ENCODE peak calls at places on chromosomes 11 and 22, in seven cellular contexts. One of them, this sample, is unnamed. For H3K36me3, the result is how much of the 10 kb centered on the place peaks cover.

GRCh38 chr11:86245369-86246292 is 1.1 kb downstream of the EED start:
- DNase-seq in uterus: no peak
- DNase-seq in Caco-2: peak
- DNase-seq in hepatocyte: peak
- DNase-seq in HCT116: no peak
- DNase-seq in BJ: no peak
- DNase-seq in stomach: no peak
- DNase-seq in this sample: peak

GRCh38 chr11:131750152-131750551 is 379.7 kb downstream of the NTM start:
- DNase-seq in stomach: no peak
- DNase-seq in Caco-2: no peak
- DNase-seq in uterus: no peak
- DNase-seq in BJ: no peak
- DNase-seq in HCT116: no peak
- DNase-seq in hepatocyte: no peak
- DNase-seq in this sample: no peak

GRCh38 chr11:117815262-117815803 is 9.2 kb downstream of the FXYD2 start:
- DNase-seq in hepatocyte: no peak
- DNase-seq in uterus: no peak
- DNase-seq in Caco-2: no peak
- DNase-seq in HCT116: no peak
- DNase-seq in BJ: no peak
- DNase-seq in stomach: no peak
- DNase-seq in this sample: peak

GRCh38 chr11:120170741-120171261 is 32.9 kb upstream of the TRIM29 start:
- DNase-seq in BJ: no peak
- DNase-seq in uterus: no peak
- DNase-seq in hepatocyte: no peak
- DNase-seq in HCT116: no peak
- DNase-seq in stomach: no peak
- DNase-seq in Caco-2: no peak
- DNase-seq in this sample: no peak

GRCh38 chr11:126879516-126879915 is 121.1 kb downstream of the KIRREL3 start:
- DNase-seq in BJ: no peak
- DNase-seq in hepatocyte: no peak
- DNase-seq in HCT116: no peak
- DNase-seq in stomach: no peak
- DNase-seq in uterus: no peak
- DNase-seq in Caco-2: no peak
- DNase-seq in this sample: no peak

GRCh38 chr22:25492950-25493790 is 71.3 kb upstream of the GRK3 start:
- DNase-seq in stomach: no peak
- DNase-seq in hepatocyte: no peak
- DNase-seq in BJ: no peak
- DNase-seq in Caco-2: no peak
- DNase-seq in uterus: no peak
- DNase-seq in HCT116: no peak
- DNase-seq in this sample: no peak

GRCh38 chr11:4546876-4547275 is 1.9 kb downstream of the OR52M1 start:
- DNase-seq in HCT116: no peak
- DNase-seq in stomach: no peak
- DNase-seq in Caco-2: no peak
- DNase-seq in uterus: no peak
- DNase-seq in hepatocyte: no peak
- DNase-seq in BJ: no peak
- DNase-seq in this sample: no peak

GRCh38 chr11:47399860-47400812 is 8.3 kb upstream of the SLC39A13 start:
- DNase-seq in BJ: no peak
- DNase-seq in Caco-2: peak
- DNase-seq in hepatocyte: peak
- DNase-seq in HCT116: no peak
- DNase-seq in uterus: peak
- DNase-seq in stomach: no peak
- DNase-seq in this sample: peak

GRCh38 chr11:72821221-72821919 is 7.2 kb downstream of the ATG16L2 start:
- DNase-seq in hepatocyte: peak
- DNase-seq in stomach: peak
- DNase-seq in uterus: peak
- DNase-seq in HCT116: no peak
- DNase-seq in Caco-2: no peak
- DNase-seq in BJ: no peak
- DNase-seq in this sample: no peak

GRCh38 chr11:110128161-110128560 is 35.0 kb downstream of the ZC3H12C start:
- DNase-seq in HCT116: no peak
- DNase-seq in stomach: no peak
- DNase-seq in Caco-2: no peak
- DNase-seq in hepatocyte: no peak
- DNase-seq in BJ: peak
- DNase-seq in uterus: no peak
- DNase-seq in this sample: no peak

GRCh38 chr11:95827661-95828060 is 37.4 kb downstream of the CEP57 start:
- DNase-seq in hepatocyte: no peak
- DNase-seq in BJ: no peak
- DNase-seq in uterus: no peak
- DNase-seq in HCT116: no peak
- DNase-seq in Caco-2: no peak
- DNase-seq in stomach: no peak
- DNase-seq in this sample: no peak

GRCh38 chr11:11177156-11177808 is 175.8 kb downstream of the CSNK2A3 start:
- DNase-seq in hepatocyte: no peak
- DNase-seq in Caco-2: no peak
- DNase-seq in stomach: no peak
- DNase-seq in uterus: no peak
- DNase-seq in HCT116: no peak
- DNase-seq in BJ: no peak
- DNase-seq in this sample: no peak

GRCh38 chr11:6482431-6482830 is 1.1 kb downstream of the TIMM10B start:
- DNase-seq in hepatocyte: no peak
- DNase-seq in Caco-2: no peak
- DNase-seq in HCT116: no peak
- DNase-seq in stomach: no peak
- DNase-seq in BJ: no peak
- DNase-seq in uterus: no peak
- DNase-seq in this sample: no peak

GRCh38 chr11:63537293-63538101 is 889 bp downstream of the PLAAT4 start:
- DNase-seq in BJ: no peak
- DNase-seq in Caco-2: no peak
- DNase-seq in HCT116: no peak
- DNase-seq in hepatocyte: no peak
- DNase-seq in uterus: peak
- DNase-seq in stomach: peak
- DNase-seq in this sample: peak

GRCh38 chr11:92141159-92141558 is 83.5 kb upstream of the FAT3 start:
- DNase-seq in uterus: no peak
- DNase-seq in stomach: no peak
- DNase-seq in HCT116: no peak
- DNase-seq in BJ: no peak
- DNase-seq in hepatocyte: no peak
- DNase-seq in Caco-2: no peak
- DNase-seq in this sample: no peak

GRCh38 chr11:123381149-123381548 is 48.9 kb upstream of the GRAMD1B start:
- DNase-seq in uterus: no peak
- DNase-seq in Caco-2: no peak
- DNase-seq in hepatocyte: no peak
- DNase-seq in stomach: no peak
- DNase-seq in BJ: no peak
- DNase-seq in HCT116: no peak
- DNase-seq in this sample: no peak

GRCh38 chr11:13140873-13141655 is 131.9 kb downstream of the RASSF10 start:
- DNase-seq in hepatocyte: no peak
- DNase-seq in HCT116: no peak
- DNase-seq in BJ: no peak
- DNase-seq in uterus: no peak
- DNase-seq in stomach: no peak
- DNase-seq in Caco-2: no peak
- DNase-seq in this sample: peak

GRCh38 chr22:44173154-44173553 is 7.6 kb upstream of the PARVG start:
- DNase-seq in uterus: no peak
- DNase-seq in Caco-2: no peak
- DNase-seq in stomach: no peak
- DNase-seq in BJ: no peak
- DNase-seq in HCT116: no peak
- DNase-seq in hepatocyte: no peak
- DNase-seq in this sample: no peak

GRCh38 chr11:57439786-57440185 is 12.9 kb upstream of the SLC43A3 start:
- DNase-seq in Caco-2: no peak
- DNase-seq in hepatocyte: no peak
- DNase-seq in HCT116: no peak
- DNase-seq in stomach: no peak
- DNase-seq in uterus: no peak
- DNase-seq in BJ: no peak
- DNase-seq in this sample: no peak

GRCh38 chr11:26753738-26754504 is 32.1 kb upstream of the SLC5A12 start:
- DNase-seq in Caco-2: peak
- DNase-seq in uterus: peak
- DNase-seq in HCT116: peak
- DNase-seq in hepatocyte: peak
- DNase-seq in BJ: peak
- DNase-seq in stomach: peak
- DNase-seq in this sample: peak

GRCh38 chr22:43867839-43868652 is 5.7 kb upstream of the SULT4A1 start:
- DNase-seq in hepatocyte: peak
- DNase-seq in HCT116: no peak
- DNase-seq in uterus: no peak
- DNase-seq in Caco-2: peak
- DNase-seq in stomach: peak
- DNase-seq in BJ: no peak
- DNase-seq in this sample: peak

GRCh38 chr22:35995772-35996171 is 32.9 kb downstream of the RBFOX2 start:
- DNase-seq in Caco-2: no peak
- DNase-seq in hepatocyte: peak
- DNase-seq in stomach: peak
- DNase-seq in uterus: peak
- DNase-seq in HCT116: no peak
- DNase-seq in BJ: peak
- DNase-seq in this sample: peak

GRCh38 chr11:1934326-1935155 is 12.6 kb upstream of the MRPL23 start:
- DNase-seq in BJ: no peak
- DNase-seq in Caco-2: peak
- DNase-seq in hepatocyte: no peak
- DNase-seq in uterus: peak
- DNase-seq in HCT116: no peak
- DNase-seq in stomach: no peak
- DNase-seq in this sample: no peak

GRCh38 chr11:79439893-79440450 is 858 bp downstream of the TENM4 start:
- DNase-seq in hepatocyte: peak
- DNase-seq in stomach: no peak
- DNase-seq in HCT116: no peak
- DNase-seq in Caco-2: no peak
- DNase-seq in uterus: peak
- DNase-seq in BJ: no peak
- DNase-seq in this sample: peak

GRCh38 chr11:28820296-28820989 is 712.3 kb downstream of the METTL15 start:
- DNase-seq in HCT116: no peak
- DNase-seq in Caco-2: no peak
- DNase-seq in stomach: no peak
- DNase-seq in hepatocyte: no peak
- DNase-seq in uterus: no peak
- DNase-seq in BJ: no peak
- DNase-seq in this sample: no peak

GRCh38 chr11:103295704-103296103 is 186.5 kb downstream of the DYNC2H1 start:
- DNase-seq in uterus: no peak
- DNase-seq in HCT116: peak
- DNase-seq in BJ: no peak
- DNase-seq in stomach: no peak
- DNase-seq in hepatocyte: no peak
- DNase-seq in Caco-2: peak
- DNase-seq in this sample: no peak
- H3K36me3 ChIP-seq in uterus: under half
- H3K36me3 ChIP-seq in HCT116: under half
- H3K36me3 ChIP-seq in BJ: under half
- H3K36me3 ChIP-seq in stomach: under half
- H3K36me3 ChIP-seq in hepatocyte: under half
- H3K36me3 ChIP-seq in Caco-2: under half
- H3K36me3 ChIP-seq in this sample: under half

GRCh38 chr11:102384419-102385052 is 37.5 kb downstream of the BIRC2 start:
- DNase-seq in uterus: peak
- DNase-seq in stomach: no peak
- DNase-seq in hepatocyte: no peak
- DNase-seq in BJ: no peak
- DNase-seq in Caco-2: no peak
- DNase-seq in HCT116: no peak
- DNase-seq in this sample: no peak

GRCh38 chr11:102386376-102386775 is 39.4 kb downstream of the BIRC2 start:
- DNase-seq in uterus: no peak
- DNase-seq in Caco-2: no peak
- DNase-seq in hepatocyte: no peak
- DNase-seq in stomach: no peak
- DNase-seq in BJ: no peak
- DNase-seq in HCT116: no peak
- DNase-seq in this sample: no peak

GRCh38 chr11:102385053-102385976 is 38.3 kb downstream of the BIRC2 start:
- DNase-seq in uterus: no peak
- DNase-seq in stomach: no peak
- DNase-seq in Caco-2: peak
- DNase-seq in HCT116: no peak
- DNase-seq in BJ: no peak
- DNase-seq in hepatocyte: no peak
- DNase-seq in this sample: no peak

GRCh38 chr11:102382384-102382783 is 35.4 kb downstream of the BIRC2 start:
- DNase-seq in uterus: no peak
- DNase-seq in BJ: no peak
- DNase-seq in HCT116: no peak
- DNase-seq in hepatocyte: no peak
- DNase-seq in stomach: no peak
- DNase-seq in Caco-2: no peak
- DNase-seq in this sample: no peak

GRCh38 chr11:102383839-102384238 is 36.8 kb downstream of the BIRC2 start:
- DNase-seq in hepatocyte: no peak
- DNase-seq in BJ: no peak
- DNase-seq in stomach: no peak
- DNase-seq in HCT116: no peak
- DNase-seq in Caco-2: no peak
- DNase-seq in uterus: no peak
- DNase-seq in this sample: no peak
- H3K36me3 ChIP-seq in hepatocyte: under half
- H3K36me3 ChIP-seq in BJ: under half
- H3K36me3 ChIP-seq in stomach: under half
- H3K36me3 ChIP-seq in HCT116: under half
- H3K36me3 ChIP-seq in Caco-2: under half
- H3K36me3 ChIP-seq in uterus: under half
- H3K36me3 ChIP-seq in this sample: under half

DNA sequence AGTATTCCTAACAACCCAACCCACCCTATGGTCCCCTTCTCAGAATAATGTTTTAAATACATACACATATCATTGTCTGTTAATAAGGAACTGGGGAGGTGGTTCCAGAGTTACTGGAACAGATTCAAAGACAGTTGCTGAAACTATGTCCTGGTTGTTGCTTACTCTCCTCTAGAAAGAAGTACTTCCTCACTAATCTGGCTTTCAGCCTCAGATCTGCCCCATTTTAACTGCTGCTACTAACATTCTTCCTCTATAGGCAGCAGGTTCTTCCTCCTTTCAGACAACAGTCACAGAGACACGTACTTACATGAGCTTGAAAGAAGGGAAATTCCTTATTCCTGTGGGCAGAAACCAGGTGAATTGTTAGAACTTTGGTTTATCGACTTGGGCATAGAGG is 8.1 kb upstream of the NEU3 start:
- DNase-seq in HCT116: no peak
- DNase-seq in Caco-2: no peak
- DNase-seq in uterus: no peak
- DNase-seq in hepatocyte: no peak
- DNase-seq in stomach: no peak
- DNase-seq in BJ: no peak
- DNase-seq in this sample: no peak
- H3K36me3 ChIP-seq in HCT116: under half
- H3K36me3 ChIP-seq in Caco-2: under half
- H3K36me3 ChIP-seq in uterus: under half
- H3K36me3 ChIP-seq in hepatocyte: under half
- H3K36me3 ChIP-seq in stomach: under half
- H3K36me3 ChIP-seq in BJ: under half
- H3K36me3 ChIP-seq in this sample: under half

GRCh38 chr22:26499188-26499703 is 13.0 kb downstream of the TFIP11 start:
- DNase-seq in stomach: no peak
- DNase-seq in BJ: no peak
- DNase-seq in hepatocyte: no peak
- DNase-seq in Caco-2: no peak
- DNase-seq in HCT116: no peak
- DNase-seq in uterus: no peak
- DNase-seq in this sample: no peak
- H3K36me3 ChIP-seq in stomach: half or more
- H3K36me3 ChIP-seq in BJ: under half
- H3K36me3 ChIP-seq in hepatocyte: under half
- H3K36me3 ChIP-seq in Caco-2: under half
- H3K36me3 ChIP-seq in HCT116: half or more
- H3K36me3 ChIP-seq in uterus: under half
- H3K36me3 ChIP-seq in this sample: half or more

This sample was measured in thyroid gland.